ENCODE peak calls at places on chromosomes 5 and 9, in eight cellular contexts. G, I, O, R, F, Q, T and X are unnamed samples.
A peak's percentile ranks its signal among the peaks of the same experiment; 100 is the strongest.

GRCh38 chr5:73540192-73540591 is 25.2 kb downstream of the ANKRA2 start:
- DNase-seq in Q (no peak), G (peak; percentile 38), T (peak; percentile 28), F (peak; percentile 32), R (peak; percentile 91), O (no peak), I (peak; percentile 94), X (no peak)

GRCh38 chr5:159330131-159330530 is at the start of gene IL12B:
- DNase-seq in I (no peak), O (no peak), Q (no peak), F (peak; percentile 35), T (no peak), G (no peak), R (peak; percentile 72), X (no peak)

GRCh38 chr5:178320281-178320855 is 87.8 kb upstream of the PHYKPL start:
- DNase-seq in O (no peak), F (no peak), Q (no peak), G (no peak), T (no peak), R (no peak), I (no peak), X (peak; percentile 41)

GRCh38 chr5:72649449-72649848 is 142.2 kb upstream of the ZNF366 start:
- DNase-seq in G (no peak), Q (no peak), F (no peak), O (no peak), T (no peak), R (peak; percentile 46), I (no peak), X (peak; percentile 27)

GRCh38 chr5:67494186-67494842 is 297.7 kb upstream of the CD180 start:
- DNase-seq in G (no peak), I (no peak), F (no peak), R (peak; percentile 8), O (no peak), T (no peak), Q (no peak), X (no peak)

GRCh38 chr5:94111209-94112004 is 370.0 kb upstream of the POU5F2 start:
- DNase-seq in T (peak; percentile 96), F (peak; percentile 96), O (peak; percentile 91), R (peak; percentile 98), G (peak; percentile 93), I (peak; percentile 95), Q (peak; percentile 99), X (peak; percentile 93)

GRCh38 chr9:97889941-97890557 is 32.3 kb downstream of the TRMO start:
- DNase-seq in T (no peak), F (no peak), O (peak; percentile 46), Q (peak; percentile 72), G (peak; percentile 22), R (peak; percentile 44), I (no peak), X (peak; percentile 82)

GRCh38 chr5:32017638-32018429 is 156.3 kb downstream of the GOLPH3 start:
- DNase-seq in R (no peak), T (no peak), G (no peak), O (no peak), Q (no peak), I (no peak), F (peak; percentile 90), X (no peak)

GRCh38 chr5:52469835-52470234 is 317.9 kb upstream of the ITGA1 start:
- DNase-seq in O (no peak), F (peak; percentile 7), T (no peak), R (no peak), G (no peak), Q (peak; percentile 14), I (no peak), X (no peak)

GRCh38 chr5:102539598-102539997 is 40.8 kb upstream of the SLCO6A1 start:
- DNase-seq in Q (no peak), G (peak; percentile 6), F (no peak), T (peak; percentile 16), I (no peak), R (no peak), O (no peak), X (no peak)

GRCh38 chr5:173323799-173324114 is 4.5 kb downstream of the STC2 start:
- DNase-seq in G (peak; percentile 60), T (no peak), O (no peak), I (no peak), Q (no peak), R (no peak), F (no peak), X (no peak)

DNA sequence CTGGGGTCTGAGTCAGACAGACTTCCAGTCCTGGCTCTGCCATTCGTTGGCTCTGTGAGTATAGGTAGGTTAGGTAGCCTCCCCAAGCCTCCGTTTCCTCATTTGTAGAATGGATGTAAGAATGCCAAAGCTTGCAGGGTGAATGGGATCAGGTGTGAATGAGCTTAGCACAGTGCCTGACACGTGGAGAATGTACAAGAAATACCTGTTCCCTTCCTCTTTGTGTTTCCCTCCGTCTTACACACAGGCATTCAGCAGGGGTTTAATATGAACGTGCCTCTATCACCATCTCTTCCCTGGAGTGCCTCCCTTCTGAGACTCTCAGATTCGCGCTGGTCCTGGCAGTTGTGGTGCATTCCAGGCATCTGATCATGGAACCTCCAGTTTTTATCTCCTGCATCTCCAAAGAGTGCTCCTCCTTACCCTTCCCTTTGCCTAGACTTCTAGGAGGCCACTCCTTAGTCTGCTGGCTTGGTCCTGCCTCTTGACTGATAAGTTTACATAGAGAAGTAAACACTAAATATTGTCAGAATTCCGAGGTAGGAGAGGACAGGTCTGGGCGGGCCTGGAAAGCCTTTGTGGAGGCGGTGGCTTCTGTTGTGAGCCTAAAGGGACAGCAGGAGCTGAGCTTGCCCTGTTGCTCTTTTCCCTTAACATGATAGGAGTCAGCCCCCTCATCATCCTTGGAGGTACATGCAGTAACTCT is 199.4 kb downstream of the AOPEP start:
- DNase-seq in Q (no peak), G (no peak), T (no peak), F (no peak), R (no peak), I (no peak), O (no peak), X (no peak)
- H3K4me1 ChIP-seq in Q (peaks cover 4% of the 10 kb centered on the region), G (peaks cover 36% of the 10 kb centered on the region), T (peaks cover 45% of the 10 kb centered on the region), F (peaks cover 23% of the 10 kb centered on the region), R (peaks cover 37% of the 10 kb centered on the region), I (peaks cover 65% of the 10 kb centered on the region), O (peaks cover 20% of the 10 kb centered on the region), X (peaks cover 28% of the 10 kb centered on the region)

DNA sequence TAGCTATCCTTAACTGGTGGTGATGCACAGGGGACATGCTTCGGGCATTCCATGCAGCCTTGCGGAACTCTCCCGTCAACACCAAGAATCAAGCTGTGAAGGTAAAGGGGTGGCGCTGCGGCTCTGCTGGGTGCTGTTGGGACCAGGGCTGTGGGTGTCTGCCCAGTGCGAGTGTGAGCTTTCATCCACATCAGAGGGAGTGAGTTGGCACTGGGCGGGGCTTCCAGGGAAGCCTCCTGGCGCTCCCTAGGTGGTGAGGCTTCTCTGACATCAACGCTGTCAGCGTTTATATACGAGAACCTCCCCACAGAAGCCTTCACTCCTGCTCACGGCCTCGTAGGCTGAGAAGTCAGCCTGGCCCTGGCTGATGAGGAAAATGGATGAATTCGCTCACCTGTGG is 11.7 kb downstream of the ARPC5L start:
- DNase-seq in R (no peak), G (no peak), O (no peak), T (no peak), I (no peak), F (no peak), Q (no peak), X (no peak)
- H4K20me1 ChIP-seq in R (peaks cover 5% of the 10 kb centered on the region), G (peaks cover 7% of the 10 kb centered on the region), O (peaks cover 45% of the 10 kb centered on the region), T (peaks cover 25% of the 10 kb centered on the region), I (no peaks in the 10 kb centered on the region), F (no peaks in the 10 kb centered on the region), Q (peaks cover 52% of the 10 kb centered on the region), X (peaks cover 52% of the 10 kb centered on the region)

GRCh38 chr9:133423216-133423615 is 1.0 kb downstream of the ADAMTS13 start:
- DNase-seq in R (no peak), I (no peak), G (no peak), F (peak; percentile 60), Q (no peak), T (no peak), O (no peak), X (no peak)
- H3K27ac ChIP-seq in R (no peak overlapping the region), I (no peak overlapping the region), G (no peak overlapping the region), F (no peak overlapping the region), Q (no peak overlapping the region), T (no peak overlapping the region), O (no peak overlapping the region), X (no peak overlapping the region)

DNA sequence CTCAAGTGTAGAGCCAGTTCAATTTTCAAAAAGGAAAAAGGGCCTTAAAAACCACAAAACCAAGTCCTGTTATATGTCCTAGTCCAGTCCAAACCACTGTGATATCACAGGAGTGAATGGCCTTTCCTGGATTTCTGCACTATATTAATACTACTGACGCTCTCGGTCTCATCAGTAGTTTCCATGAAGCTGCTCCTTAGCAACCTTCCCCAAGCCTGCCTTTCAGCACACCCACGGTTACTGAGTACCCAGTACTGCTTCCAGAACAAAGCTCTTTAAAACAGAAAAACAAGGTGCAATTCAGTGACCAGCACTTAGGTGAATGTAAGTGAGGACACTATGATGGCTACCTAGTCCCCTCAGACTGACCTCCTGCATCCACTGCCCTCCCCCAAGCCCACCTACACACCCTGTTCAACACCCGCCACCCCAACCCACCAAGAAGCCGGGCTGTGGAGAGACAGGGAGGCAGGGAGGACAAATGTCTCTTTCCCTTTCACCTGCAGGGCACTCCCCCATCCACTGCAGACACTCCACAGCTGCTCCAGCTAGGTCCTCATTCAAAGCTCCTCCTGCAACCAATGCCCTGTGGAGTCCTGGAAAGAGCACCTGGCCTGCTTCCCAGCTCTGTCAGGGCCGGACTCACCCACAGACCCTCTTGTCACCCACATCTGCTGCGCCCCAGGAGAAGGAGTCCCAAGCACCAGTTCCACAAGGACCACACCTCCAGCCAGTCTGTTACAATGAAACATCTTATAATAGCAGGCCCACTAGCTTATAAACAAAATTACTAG is 25.9 kb downstream of the PSMB7 start:
- DNase-seq in F (no peak), R (no peak), I (no peak), Q (no peak), O (no peak), G (no peak), T (no peak), X (no peak)
- H3K4me1 ChIP-seq in F (peaks cover 35% of the 10 kb centered on the region), R (peaks cover 50% of the 10 kb centered on the region), I (peaks cover 32% of the 10 kb centered on the region), Q (peaks cover 18% of the 10 kb centered on the region), O (peaks cover 42% of the 10 kb centered on the region), G (peaks cover 34% of the 10 kb centered on the region), T (peaks cover 37% of the 10 kb centered on the region), X (peaks cover 35% of the 10 kb centered on the region)

GRCh38 chr5:142824391-142824790 is 54.2 kb downstream of the ARHGAP26 start:
- DNase-seq in T (no peak), I (no peak), O (no peak), G (no peak), R (no peak), F (no peak), Q (no peak), X (no peak)
- H4K20me1 ChIP-seq in T (no peaks in the 10 kb centered on the region), I (no peaks in the 10 kb centered on the region), O (no peaks in the 10 kb centered on the region), G (no peaks in the 10 kb centered on the region), R (no peaks in the 10 kb centered on the region), F (no peaks in the 10 kb centered on the region), Q (no peaks in the 10 kb centered on the region), X (peaks cover 2% of the 10 kb centered on the region)

GRCh38 chr5:142837274-142837673 is 67.1 kb downstream of the ARHGAP26 start:
- DNase-seq in T (no peak), R (no peak), F (no peak), G (no peak), O (no peak), Q (no peak), I (no peak), X (no peak)
- H3K27ac ChIP-seq in T (peak overlapping the region; percentile 10), R (no peak overlapping the region), F (no peak overlapping the region), G (no peak overlapping the region), O (no peak overlapping the region), Q (no peak overlapping the region), I (no peak overlapping the region), X (no peak overlapping the region)

DNA sequence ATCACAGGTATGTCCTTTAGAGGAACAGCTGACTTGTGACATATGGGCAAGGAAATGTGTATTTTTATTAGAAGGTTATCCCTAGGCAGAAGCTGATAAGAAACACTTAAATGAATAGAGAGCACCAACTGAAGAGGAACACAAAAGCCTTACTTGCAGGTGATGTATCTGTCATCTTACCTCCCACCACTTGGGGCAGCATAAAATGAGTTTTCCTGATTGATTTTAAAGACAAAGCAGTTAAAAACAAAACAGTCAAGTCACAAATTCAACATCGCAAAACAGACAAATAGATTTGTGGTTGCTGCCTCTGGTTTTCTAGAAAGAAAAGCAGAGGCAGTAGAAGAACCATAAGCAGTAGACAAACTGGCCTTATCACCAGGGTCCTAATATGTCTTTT is 302.4 kb upstream of the ZNF462 start:
- DNase-seq in O (no peak), Q (peak; percentile 39), G (no peak), R (no peak), F (no peak), I (no peak), T (no peak), X (peak; percentile 43)
- H3K4me1 ChIP-seq in O (no peaks in the 10 kb centered on the region), Q (no peaks in the 10 kb centered on the region), G (no peaks in the 10 kb centered on the region), R (no peaks in the 10 kb centered on the region), F (no peaks in the 10 kb centered on the region), I (no peaks in the 10 kb centered on the region), T (no peaks in the 10 kb centered on the region), X (no peaks in the 10 kb centered on the region)